ENCODE peak calls at places on chromosome X, in six cellular contexts. O is SK-N-SH, B is HepG2, P is HL-60, T is K562, J is H1. V is an unnamed sample.

GRCh38 chrX:36908801-36909403 is 99.3 kb upstream of the FAM47C start:
- DNase-seq in O (peak; percentile 10), B (peak; percentile 12), P (peak; percentile 1), T (peak; percentile 1), J (no peak), V (peak; percentile 1)

GRCh38 chrX:130091976-130092522 is 18.2 kb downstream of the ELF4 start:
- DNase-seq in O (no peak), B (peak; percentile 66), P (peak; percentile 63), T (peak; percentile 88), J (no peak), V (peak; percentile 81)

GRCh38 chrX:41491267-41492004 is 44.3 kb downstream of the NYX start:
- DNase-seq in O (no peak), B (no peak), P (no peak), T (no peak), J (no peak), V (no peak)

GRCh38 chrX:27600686-27601085 is 10.5 kb downstream of the DCAF8L2 start:
- DNase-seq in O (no peak), B (no peak), P (no peak), T (no peak), J (no peak), V (no peak)

GRCh38 chrX:375181-376036 is 11.3 kb downstream of the PPP2R3B start:
- DNase-seq in O (no peak), B (no peak), P (no peak), T (no peak), J (no peak), V (no peak)

GRCh38 chrX:143664302-143664701 is 28.4 kb upstream of the SLITRK4 start:
- DNase-seq in O (peak; percentile 11), B (no peak), P (no peak), T (peak; percentile 4), J (no peak), V (no peak)

GRCh38 chrX:1807301-1807731 is 192.5 kb downstream of the ASMT start:
- DNase-seq in O (no peak), B (no peak), P (no peak), T (no peak), J (peak; percentile 5), V (no peak)

GRCh38 chrX:39648548-39649254 is 449.1 kb downstream of the BCOR start:
- DNase-seq in O (no peak), B (no peak), P (no peak), T (no peak), J (no peak), V (no peak)

GRCh38 chrX:11557120-11557519 is 108.6 kb downstream of the ARHGAP6 start:
- DNase-seq in O (no peak), B (no peak), P (no peak), T (no peak), J (no peak), V (no peak)

GRCh38 chrX:11138498-11139390 is 27.6 kb downstream of the HCCS start:
- DNase-seq in O (peak; percentile 24), B (no peak), P (no peak), T (no peak), J (no peak), V (no peak)

GRCh38 chrX:3520458-3520857 is 174.0 kb upstream of the MXRA5 start:
- DNase-seq in O (no peak), B (no peak), P (no peak), T (no peak), J (no peak), V (no peak)

GRCh38 chrX:149456476-149457245 is 48.4 kb downstream of the IDS start:
- DNase-seq in O (no peak), B (no peak), P (no peak), T (no peak), J (no peak), V (no peak)

DNA sequence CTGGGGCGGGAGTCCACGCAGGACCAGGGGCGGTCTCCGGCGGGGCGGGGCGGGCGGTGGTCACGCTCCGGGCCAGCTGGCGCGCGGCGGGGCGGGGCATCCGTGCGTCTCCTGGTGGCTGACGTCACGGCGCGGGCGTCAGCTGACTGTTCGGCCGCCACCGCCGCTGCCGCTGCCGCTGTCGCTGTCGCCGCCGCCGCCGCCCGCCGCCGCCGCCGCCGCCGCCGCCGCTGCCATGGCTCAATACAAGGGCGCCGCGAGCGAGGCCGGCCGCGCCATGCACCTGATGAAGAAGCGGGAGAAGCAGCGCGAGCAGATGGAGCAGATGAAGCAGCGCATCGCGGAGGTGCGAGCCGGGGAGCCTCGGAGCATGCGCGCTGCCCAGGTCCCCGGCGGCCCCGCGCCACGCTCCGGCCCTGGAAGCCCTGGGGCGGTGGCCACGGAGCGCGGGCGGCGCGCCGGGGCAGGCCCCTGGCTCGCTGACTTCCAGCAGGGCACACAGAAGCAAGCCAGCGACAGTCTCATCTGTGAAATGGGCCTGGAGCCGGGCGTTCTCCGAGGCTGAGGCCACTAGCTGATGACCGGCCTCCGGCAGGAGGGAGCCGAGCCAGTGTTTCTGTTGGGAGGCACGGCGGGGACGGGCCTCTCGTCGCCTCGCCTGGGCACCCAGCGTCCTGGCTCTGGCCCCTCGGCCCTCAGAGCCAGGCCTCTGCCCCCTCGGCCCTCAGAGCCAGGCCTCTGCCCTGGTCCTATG is at the start of gene FAM50A:
- DNase-seq in O (peak; percentile 92), B (no peak), P (no peak), T (peak; percentile 85), J (no peak), V (no peak)
- TF ChIP-seq GABPA in O (no peak), B (no peak), P (no peak), T (no peak), J (no peak), V (no peak)

GRCh38 chrX:134868766-134869495 is 121.9 kb upstream of the SMIM10 start:
- DNase-seq in O (no peak), B (no peak), P (no peak), T (no peak), J (no peak), V (no peak)
- TF ChIP-seq GABPA in O (no peak), B (no peak), P (no peak), T (no peak), J (no peak), V (no peak)

GRCh38 chrX:69493766-69494165 is 10.4 kb upstream of the NALF2 start:
- DNase-seq in O (no peak), B (no peak), P (no peak), T (no peak), J (no peak), V (no peak)

GRCh38 chrX:69496143-69496542 is 8.0 kb upstream of the NALF2 start:
- DNase-seq in O (no peak), B (no peak), P (no peak), T (no peak), J (no peak), V (no peak)

GRCh38 chrX:69489625-69490024 is 14.5 kb upstream of the NALF2 start:
- DNase-seq in O (no peak), B (no peak), P (no peak), T (no peak), J (no peak), V (no peak)

DNA sequence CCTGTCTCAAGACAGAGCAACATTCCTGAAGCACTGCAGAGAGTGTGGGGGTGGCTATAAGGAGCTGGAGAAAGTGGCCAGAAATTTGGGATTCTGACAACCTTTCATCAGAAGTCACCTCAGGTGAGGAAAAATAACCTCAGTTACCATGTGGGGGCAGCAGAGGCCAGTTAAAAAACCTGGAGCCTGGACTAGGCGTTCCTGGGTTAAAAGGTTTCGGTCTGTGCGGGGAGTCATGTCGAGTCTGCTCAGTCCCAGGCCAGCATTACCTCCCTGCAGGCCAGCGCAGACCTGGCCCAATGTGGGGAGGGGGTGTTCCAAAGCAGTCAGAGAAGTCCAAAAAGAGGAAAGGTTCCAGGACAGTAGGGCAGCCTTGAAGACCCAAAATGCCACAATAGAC is 10.9 kb upstream of the NALF2 start:
- DNase-seq in O (peak; percentile 45), B (peak; percentile 44), P (no peak), T (peak; percentile 44), J (no peak), V (no peak)
- TF ChIP-seq GABPA in O (no peak), B (no peak), P (no peak), T (no peak), J (no peak), V (no peak)

GRCh38 chrX:136209751-136210150 is 41.4 kb downstream of the MAP7D3 start:
- DNase-seq in O (no peak), B (no peak), P (no peak), T (no peak), J (no peak), V (no peak)

GRCh38 chrX:136210243-136210642 is 41.0 kb downstream of the MAP7D3 start:
- DNase-seq in O (no peak), B (no peak), P (no peak), T (no peak), J (no peak), V (no peak)

GRCh38 chrX:136210806-136211205 is 40.4 kb downstream of the MAP7D3 start:
- DNase-seq in O (no peak), B (no peak), P (no peak), T (no peak), J (no peak), V (no peak)

GRCh38 chrX:136207546-136207945 is 43.7 kb downstream of the MAP7D3 start:
- DNase-seq in O (no peak), B (no peak), P (no peak), T (no peak), J (no peak), V (no peak)

GRCh38 chrX:136209016-136209738 is 42.0 kb downstream of the MAP7D3 start:
- DNase-seq in O (peak; percentile 62), B (no peak), P (no peak), T (peak; percentile 50), J (no peak), V (no peak)
- TF ChIP-seq GABPA in O (no peak), B (no peak), P (no peak), T (no peak), J (no peak), V (no peak)

DNA sequence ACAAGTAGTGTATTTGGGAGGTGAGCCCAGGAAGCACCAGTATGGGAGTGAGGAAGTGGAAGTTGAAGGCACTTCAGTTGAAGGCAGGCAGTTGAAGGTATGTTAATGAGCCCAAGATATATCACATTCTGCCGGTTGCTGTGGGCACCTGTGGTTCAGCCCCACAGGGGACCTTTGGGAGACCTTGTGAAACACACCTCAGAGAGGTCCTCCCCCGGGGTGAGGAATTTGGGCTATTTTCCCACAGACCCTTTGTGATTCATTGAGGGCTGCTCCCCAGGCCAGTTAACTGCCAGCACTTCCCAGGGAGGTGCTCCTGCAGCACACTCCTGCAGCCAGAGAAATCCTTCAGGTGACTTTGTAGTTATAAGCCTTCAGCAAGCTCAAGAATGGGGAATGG is 45.9 kb downstream of the PTCHD1 start:
- DNase-seq in O (no peak), B (no peak), P (no peak), T (no peak), J (peak; percentile 38), V (no peak)
- TF ChIP-seq GABPA in O (no peak), B (no peak), P (no peak), T (no peak), J (no peak), V (no peak)

DNA sequence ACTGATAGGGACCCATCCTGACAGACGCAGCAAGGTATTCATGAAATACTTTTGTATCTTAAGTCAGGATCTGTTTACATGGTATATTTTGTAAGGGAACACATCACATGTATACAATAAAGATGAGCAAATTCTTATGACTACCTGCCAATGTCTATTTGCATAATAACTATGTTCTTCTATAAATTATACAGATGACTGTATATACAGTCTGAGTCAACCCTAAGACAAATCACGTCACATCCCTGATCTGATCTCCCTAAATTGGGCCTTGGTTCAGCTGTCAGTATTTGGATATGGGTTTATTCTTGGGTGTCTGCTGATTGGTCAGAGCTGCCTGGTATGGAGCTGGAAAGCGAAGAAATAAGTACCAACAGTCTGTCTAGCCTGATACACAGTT is 93.3 kb downstream of the SERPINA7 start:
- DNase-seq in O (no peak), B (no peak), P (no peak), T (no peak), J (no peak), V (no peak)
- TF ChIP-seq GABPA in O (no peak), B (no peak), P (no peak), T (no peak), J (no peak), V (no peak)

V was measured in GM12878.